ENCODE peak calls at places on chromosomes 4 and X, in six cellular contexts. L, N, Z, S, T and E are unnamed samples.

GRCh38 chr4:38468491-38468890 is 195.5 kb upstream of the KLF3 start:
- DNase-seq in L (no peak), N (no peak), Z (no peak), S (no peak), T (no peak), E (no peak)

GRCh38 chr4:102675142-102675541 is 85.6 kb downstream of the MANBA start:
- DNase-seq in L (no peak), N (no peak), Z (peak; percentile 13), S (no peak), T (no peak), E (peak; percentile 75)

GRCh38 chrX:13764284-13764683 is 29.7 kb downstream of the OFD1 start:
- DNase-seq in L (no peak), N (no peak), Z (no peak), S (no peak), T (no peak), E (no peak)

GRCh38 chr4:183716302-183716701 is 57.2 kb downstream of the TRAPPC11 start:
- DNase-seq in L (no peak), N (no peak), Z (no peak), S (no peak), T (no peak), E (no peak)

GRCh38 chr4:82984459-82984858 is 26.2 kb downstream of the LIN54 start:
- DNase-seq in L (peak; percentile 35), N (no peak), Z (peak; percentile 49), S (no peak), T (peak; percentile 57), E (peak; percentile 76)

GRCh38 chr4:28225689-28226353 is 1365.2 kb downstream of the STIM2 start:
- DNase-seq in L (no peak), N (no peak), Z (peak; percentile 2), S (no peak), T (peak; percentile 31), E (no peak)

GRCh38 chr4:148056879-148057278 is 325.0 kb downstream of the ARHGAP10 start:
- DNase-seq in L (no peak), N (peak; percentile 6), Z (peak; percentile 65), S (peak; percentile 52), T (peak; percentile 79), E (peak; percentile 62)

GRCh38 chr4:181909368-181909767 is 333.8 kb upstream of the TENM3 start:
- DNase-seq in L (no peak), N (no peak), Z (peak; percentile 11), S (no peak), T (peak; percentile 46), E (no peak)

GRCh38 chr4:90546114-90546513 is 418.9 kb downstream of the CCSER1 start:
- DNase-seq in L (no peak), N (no peak), Z (no peak), S (no peak), T (peak; percentile 88), E (no peak)
- TF ChIP-seq CTCF in L (no peak), N (no peak), Z (no peak), S (no peak), T (no peak), E (no peak)

GRCh38 chr4:127124919-127125318 is 507.8 kb upstream of the INTU start:
- DNase-seq in L (no peak), N (no peak), Z (peak; percentile 25), S (no peak), T (peak; percentile 20), E (peak; percentile 30)
- TF ChIP-seq CTCF in L (peak; percentile 24), N (no peak), Z (peak; percentile 34), S (no peak), T (peak; percentile 48), E (peak; percentile 61)

GRCh38 chrX:87299563-87300160 is 217.9 kb upstream of the KLHL4 start:
- DNase-seq in L (no peak), N (no peak), Z (peak; percentile 2), S (no peak), T (peak; percentile 0), E (no peak)
- TF ChIP-seq CTCF in L (no peak), N (no peak), Z (peak; percentile 22), S (no peak), T (peak; percentile 46), E (peak; percentile 75)

GRCh38 chr4:70269674-70270073 is 27.3 kb downstream of the CSN3 start:
- DNase-seq in L (no peak), N (no peak), Z (no peak), S (no peak), T (peak; percentile 12), E (no peak)
- TF ChIP-seq CTCF in L (peak; percentile 54), N (no peak), Z (no peak), S (no peak), T (peak; percentile 49), E (no peak)

DNA sequence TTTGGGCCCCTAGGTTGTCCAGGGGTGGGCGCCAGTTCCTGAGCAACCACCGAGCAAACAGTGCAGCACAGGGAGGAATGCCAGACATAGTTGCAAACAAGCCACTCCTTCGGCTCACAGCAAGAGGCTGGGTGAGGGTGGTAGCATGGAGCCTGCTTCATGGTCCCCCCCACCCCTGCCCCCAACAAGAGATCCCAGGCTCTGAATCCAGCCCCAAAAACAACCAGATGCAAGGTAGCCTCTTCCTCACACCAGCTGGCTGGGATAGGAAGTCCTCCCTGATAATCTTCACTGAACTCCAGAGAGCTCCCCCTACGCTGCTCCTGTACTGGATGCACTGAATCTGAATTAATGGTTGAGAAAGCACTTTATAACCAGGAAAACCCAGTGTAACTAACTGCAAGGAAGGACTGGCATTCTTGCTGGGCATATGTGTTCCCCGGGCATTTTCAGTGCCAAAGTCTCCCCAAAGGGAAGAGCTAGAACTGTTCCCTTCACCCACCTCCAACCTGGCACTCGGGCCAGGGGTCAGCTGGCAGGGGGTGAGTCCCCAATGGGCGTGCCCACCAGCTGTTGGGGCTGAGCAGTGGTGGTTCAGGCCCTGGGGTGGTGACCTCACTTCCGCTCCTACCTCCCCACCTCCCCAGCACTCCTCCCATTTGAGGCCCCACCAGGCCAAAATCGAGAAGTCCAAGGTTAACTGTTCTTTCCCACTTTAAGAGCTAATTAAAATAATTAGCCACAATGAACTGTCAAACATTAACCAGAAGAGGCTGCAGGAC is 1.5 kb downstream of the ELF4 start:
- DNase-seq in L (no peak), N (no peak), Z (peak; percentile 60), S (no peak), T (no peak), E (peak; percentile 36)
- TF ChIP-seq CTCF in L (no peak), N (no peak), Z (no peak), S (no peak), T (peak; percentile 8), E (peak; percentile 15)

GRCh38 chrX:11968991-11969390 is 169.3 kb upstream of the FRMPD4 start:
- DNase-seq in L (no peak), N (no peak), Z (peak; percentile 5), S (no peak), T (no peak), E (no peak)

GRCh38 chrX:11968470-11968869 is 169.8 kb upstream of the FRMPD4 start:
- DNase-seq in L (no peak), N (no peak), Z (no peak), S (no peak), T (peak; percentile 80), E (no peak)

GRCh38 chrX:11970935-11971334 is 167.3 kb upstream of the FRMPD4 start:
- DNase-seq in L (no peak), N (no peak), Z (peak; percentile 21), S (no peak), T (peak; percentile 13), E (peak; percentile 16)

GRCh38 chrX:11965436-11965835 is 172.8 kb upstream of the FRMPD4 start:
- DNase-seq in L (no peak), N (no peak), Z (no peak), S (no peak), T (no peak), E (no peak)

DNA sequence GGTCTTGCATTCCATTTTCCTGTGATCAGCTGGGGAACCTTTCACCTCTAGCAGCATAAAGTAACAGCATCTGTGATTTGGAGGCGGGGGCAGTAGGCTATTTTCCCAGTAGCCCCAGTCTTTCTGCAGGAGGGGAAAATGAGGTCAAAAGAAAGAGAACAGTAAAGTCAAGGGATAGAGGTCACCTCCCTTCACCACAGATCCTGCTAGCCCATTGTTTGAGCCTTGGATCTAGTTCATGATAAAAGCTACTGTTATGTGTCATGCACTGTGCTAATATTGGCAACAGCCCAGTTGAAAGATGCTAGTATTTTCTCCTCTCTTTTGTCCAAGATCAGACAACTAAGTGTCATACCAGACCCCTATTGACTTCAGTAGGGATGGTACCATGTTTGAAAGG is 170.3 kb upstream of the FRMPD4 start:
- DNase-seq in L (no peak), N (no peak), Z (no peak), S (no peak), T (peak; percentile 32), E (no peak)
- TF ChIP-seq CTCF in L (no peak), N (no peak), Z (no peak), S (no peak), T (no peak), E (no peak)

GRCh38 chr4:77465271-77465670 is 140.3 kb upstream of the CXCL13 start:
- DNase-seq in L (no peak), N (no peak), Z (peak; percentile 57), S (peak; percentile 62), T (peak; percentile 18), E (peak; percentile 4)

GRCh38 chr4:77471821-77472495 is 133.7 kb upstream of the CXCL13 start:
- DNase-seq in L (no peak), N (no peak), Z (no peak), S (peak; percentile 74), T (peak; percentile 47), E (no peak)

GRCh38 chr4:77466430-77466829 is 139.2 kb upstream of the CXCL13 start:
- DNase-seq in L (no peak), N (no peak), Z (no peak), S (no peak), T (no peak), E (no peak)
- TF ChIP-seq CTCF in L (no peak), N (no peak), Z (no peak), S (no peak), T (no peak), E (no peak)

DNA sequence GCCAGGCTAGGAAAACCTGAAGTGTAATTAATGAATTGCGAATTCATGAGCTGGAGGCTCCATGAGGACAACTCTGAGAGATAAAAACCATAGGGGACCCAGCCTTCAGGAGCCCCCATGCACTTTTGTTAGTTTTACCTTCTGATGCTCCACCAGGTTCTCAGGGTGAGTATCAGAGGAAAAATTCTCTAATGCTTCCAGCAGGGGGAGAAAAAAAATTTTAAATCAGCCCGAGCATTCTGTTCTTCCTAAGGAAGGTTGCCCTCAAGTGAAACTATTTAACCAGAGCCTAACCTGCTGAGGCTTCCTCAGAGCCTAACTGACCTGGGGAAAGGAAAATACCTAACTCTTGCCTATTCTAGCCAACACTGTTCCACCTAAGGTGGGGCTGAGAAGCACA is 552.6 kb downstream of the PPARGC1A start:
- DNase-seq in L (no peak), N (no peak), Z (no peak), S (no peak), T (peak; percentile 4), E (no peak)
- TF ChIP-seq CTCF in L (peak; percentile 37), N (no peak), Z (no peak), S (no peak), T (peak; percentile 46), E (no peak)